ENCODE peak calls at places on chromosomes 13 and 19, in four cellular contexts. One of them, this sample, is unnamed.
A peak's percentile ranks its signal among the peaks of the same experiment; 100 is the strongest.

GRCh38 chr13:42600943-42601342 is 27.0 kb downstream of the TNFSF11 start:
- DNase-seq in NCI-H2081: no peak
- DNase-seq in Right ventricle myocardium superior: no peak
- DNase-seq in stimulated activated CD8-positive, alpha-beta memory T cell treated with anti-CD3 and anti-CD28 coated beads, Interleukin-15, amount 100 ng/mL, for 1 hour: no peak
- DNase-seq in this sample: no peak

GRCh38 chr19:13689050-13689449 is 75.3 kb upstream of the MRI1 start:
- DNase-seq in NCI-H2081: peak; percentile 42
- DNase-seq in Right ventricle myocardium superior: no peak
- DNase-seq in stimulated activated CD8-positive, alpha-beta memory T cell treated with anti-CD3 and anti-CD28 coated beads, Interleukin-15, amount 100 ng/mL, for 1 hour: no peak
- DNase-seq in this sample: no peak

GRCh38 chr19:30679286-30679685 is 307.1 kb downstream of the ZNF536 start:
- DNase-seq in NCI-H2081: no peak
- DNase-seq in Right ventricle myocardium superior: no peak
- DNase-seq in stimulated activated CD8-positive, alpha-beta memory T cell treated with anti-CD3 and anti-CD28 coated beads, Interleukin-15, amount 100 ng/mL, for 1 hour: no peak
- DNase-seq in this sample: no peak

GRCh38 chr19:6059996-6060599 is 50.2 kb downstream of the RFX2 start:
- DNase-seq in NCI-H2081: no peak
- DNase-seq in Right ventricle myocardium superior: no peak
- DNase-seq in stimulated activated CD8-positive, alpha-beta memory T cell treated with anti-CD3 and anti-CD28 coated beads, Interleukin-15, amount 100 ng/mL, for 1 hour: no peak
- DNase-seq in this sample: no peak

GRCh38 chr13:98571955-98572662 is 4.8 kb downstream of the STK24 start:
- DNase-seq in NCI-H2081: peak; percentile 56
- DNase-seq in Right ventricle myocardium superior: no peak
- DNase-seq in stimulated activated CD8-positive, alpha-beta memory T cell treated with anti-CD3 and anti-CD28 coated beads, Interleukin-15, amount 100 ng/mL, for 1 hour: no peak
- DNase-seq in this sample: no peak

GRCh38 chr13:99448586-99448985 is 52.7 kb upstream of the TM9SF2 start:
- DNase-seq in NCI-H2081: no peak
- DNase-seq in Right ventricle myocardium superior: no peak
- DNase-seq in stimulated activated CD8-positive, alpha-beta memory T cell treated with anti-CD3 and anti-CD28 coated beads, Interleukin-15, amount 100 ng/mL, for 1 hour: no peak
- DNase-seq in this sample: no peak

GRCh38 chr19:10142701-10143375 is 23.1 kb upstream of the EIF3G start:
- DNase-seq in NCI-H2081: no peak
- DNase-seq in Right ventricle myocardium superior: no peak
- DNase-seq in stimulated activated CD8-positive, alpha-beta memory T cell treated with anti-CD3 and anti-CD28 coated beads, Interleukin-15, amount 100 ng/mL, for 1 hour: no peak
- DNase-seq in this sample: no peak

GRCh38 chr13:31627097-31627496 is 112.2 kb upstream of the RXFP2 start:
- DNase-seq in NCI-H2081: no peak
- DNase-seq in Right ventricle myocardium superior: no peak
- DNase-seq in stimulated activated CD8-positive, alpha-beta memory T cell treated with anti-CD3 and anti-CD28 coated beads, Interleukin-15, amount 100 ng/mL, for 1 hour: no peak
- DNase-seq in this sample: no peak

GRCh38 chr19:47762615-47763308 is 15.7 kb upstream of the SELENOW start:
- DNase-seq in NCI-H2081: no peak
- DNase-seq in Right ventricle myocardium superior: peak; percentile 57
- DNase-seq in stimulated activated CD8-positive, alpha-beta memory T cell treated with anti-CD3 and anti-CD28 coated beads, Interleukin-15, amount 100 ng/mL, for 1 hour: no peak
- DNase-seq in this sample: no peak

GRCh38 chr13:26377038-26377437 is 123.1 kb downstream of the CDK8 start:
- DNase-seq in NCI-H2081: no peak
- DNase-seq in Right ventricle myocardium superior: peak; percentile 41
- DNase-seq in stimulated activated CD8-positive, alpha-beta memory T cell treated with anti-CD3 and anti-CD28 coated beads, Interleukin-15, amount 100 ng/mL, for 1 hour: no peak
- DNase-seq in this sample: no peak

GRCh38 chr19:52988506-52988905 is 25.2 kb upstream of the ERVV-1 start:
- DNase-seq in NCI-H2081: no peak
- DNase-seq in Right ventricle myocardium superior: no peak
- DNase-seq in stimulated activated CD8-positive, alpha-beta memory T cell treated with anti-CD3 and anti-CD28 coated beads, Interleukin-15, amount 100 ng/mL, for 1 hour: no peak
- DNase-seq in this sample: no peak

GRCh38 chr13:99062593-99062992 is 84.7 kb upstream of the DOCK9 start:
- DNase-seq in NCI-H2081: peak; percentile 94
- DNase-seq in Right ventricle myocardium superior: peak; percentile 60
- DNase-seq in stimulated activated CD8-positive, alpha-beta memory T cell treated with anti-CD3 and anti-CD28 coated beads, Interleukin-15, amount 100 ng/mL, for 1 hour: no peak
- DNase-seq in this sample: no peak

GRCh38 chr19:10399878-10400277 is 3.5 kb downstream of the CDC37 start:
- DNase-seq in NCI-H2081: no peak
- DNase-seq in Right ventricle myocardium superior: peak; percentile 79
- DNase-seq in stimulated activated CD8-positive, alpha-beta memory T cell treated with anti-CD3 and anti-CD28 coated beads, Interleukin-15, amount 100 ng/mL, for 1 hour: no peak
- DNase-seq in this sample: no peak

GRCh38 chr19:582497-583197 is 7.0 kb upstream of the HCN2 start:
- DNase-seq in NCI-H2081: no peak
- DNase-seq in Right ventricle myocardium superior: no peak
- DNase-seq in stimulated activated CD8-positive, alpha-beta memory T cell treated with anti-CD3 and anti-CD28 coated beads, Interleukin-15, amount 100 ng/mL, for 1 hour: no peak
- DNase-seq in this sample: no peak

GRCh38 chr19:2422951-2423880 is 4.2 kb downstream of the TIMM13 start:
- DNase-seq in NCI-H2081: no peak
- DNase-seq in Right ventricle myocardium superior: peak; percentile 55
- DNase-seq in stimulated activated CD8-positive, alpha-beta memory T cell treated with anti-CD3 and anti-CD28 coated beads, Interleukin-15, amount 100 ng/mL, for 1 hour: no peak
- DNase-seq in this sample: no peak

GRCh38 chr13:32501058-32501457 is 37.5 kb downstream of the N4BP2L2 start:
- DNase-seq in NCI-H2081: no peak
- DNase-seq in Right ventricle myocardium superior: no peak
- DNase-seq in stimulated activated CD8-positive, alpha-beta memory T cell treated with anti-CD3 and anti-CD28 coated beads, Interleukin-15, amount 100 ng/mL, for 1 hour: no peak
- DNase-seq in this sample: no peak

GRCh38 chr13:28100149-28101121 is at the start of gene FLT3:
- DNase-seq in NCI-H2081: peak; percentile 34
- DNase-seq in Right ventricle myocardium superior: peak; percentile 53
- DNase-seq in stimulated activated CD8-positive, alpha-beta memory T cell treated with anti-CD3 and anti-CD28 coated beads, Interleukin-15, amount 100 ng/mL, for 1 hour: no peak
- DNase-seq in this sample: no peak

GRCh38 chr13:78680064-78680463 is 21.1 kb upstream of the OBI1 start:
- DNase-seq in NCI-H2081: peak; percentile 84
- DNase-seq in Right ventricle myocardium superior: no peak
- DNase-seq in stimulated activated CD8-positive, alpha-beta memory T cell treated with anti-CD3 and anti-CD28 coated beads, Interleukin-15, amount 100 ng/mL, for 1 hour: no peak
- DNase-seq in this sample: no peak

GRCh38 chr19:16285769-16286564 is 38.7 kb upstream of the KLF2 start:
- DNase-seq in NCI-H2081: peak; percentile 77
- DNase-seq in Right ventricle myocardium superior: no peak
- DNase-seq in stimulated activated CD8-positive, alpha-beta memory T cell treated with anti-CD3 and anti-CD28 coated beads, Interleukin-15, amount 100 ng/mL, for 1 hour: no peak
- DNase-seq in this sample: no peak

GRCh38 chr19:34489175-34489574 is 7.6 kb downstream of the WTIP start:
- DNase-seq in NCI-H2081: no peak
- DNase-seq in Right ventricle myocardium superior: no peak
- DNase-seq in stimulated activated CD8-positive, alpha-beta memory T cell treated with anti-CD3 and anti-CD28 coated beads, Interleukin-15, amount 100 ng/mL, for 1 hour: no peak
- DNase-seq in this sample: no peak

GRCh38 chr13:77579971-77580370 is 44.5 kb downstream of the SCEL start:
- DNase-seq in NCI-H2081: no peak
- DNase-seq in Right ventricle myocardium superior: no peak
- DNase-seq in stimulated activated CD8-positive, alpha-beta memory T cell treated with anti-CD3 and anti-CD28 coated beads, Interleukin-15, amount 100 ng/mL, for 1 hour: no peak
- DNase-seq in this sample: no peak

GRCh38 chr13:29438772-29439171 is 156.7 kb downstream of the SLC7A1 start:
- DNase-seq in NCI-H2081: no peak
- DNase-seq in Right ventricle myocardium superior: peak; percentile 47
- DNase-seq in stimulated activated CD8-positive, alpha-beta memory T cell treated with anti-CD3 and anti-CD28 coated beads, Interleukin-15, amount 100 ng/mL, for 1 hour: no peak
- DNase-seq in this sample: no peak

GRCh38 chr13:35736876-35737275 is 260.4 kb upstream of the MAB21L1 start:
- DNase-seq in NCI-H2081: no peak
- DNase-seq in Right ventricle myocardium superior: no peak
- DNase-seq in stimulated activated CD8-positive, alpha-beta memory T cell treated with anti-CD3 and anti-CD28 coated beads, Interleukin-15, amount 100 ng/mL, for 1 hour: no peak
- DNase-seq in this sample: no peak

GRCh38 chr19:37930416-37930815 is 23.4 kb downstream of the SIPA1L3 start:
- DNase-seq in NCI-H2081: no peak
- DNase-seq in Right ventricle myocardium superior: no peak
- DNase-seq in stimulated activated CD8-positive, alpha-beta memory T cell treated with anti-CD3 and anti-CD28 coated beads, Interleukin-15, amount 100 ng/mL, for 1 hour: no peak
- DNase-seq in this sample: no peak

GRCh38 chr19:14580623-14581237 is 2.2 kb upstream of the CLEC17A start:
- DNase-seq in NCI-H2081: no peak
- DNase-seq in Right ventricle myocardium superior: no peak
- DNase-seq in stimulated activated CD8-positive, alpha-beta memory T cell treated with anti-CD3 and anti-CD28 coated beads, Interleukin-15, amount 100 ng/mL, for 1 hour: no peak
- DNase-seq in this sample: peak; percentile 26

GRCh38 chr13:106685142-106685541 is 117.2 kb upstream of the ARGLU1 start:
- DNase-seq in NCI-H2081: no peak
- DNase-seq in Right ventricle myocardium superior: no peak
- DNase-seq in stimulated activated CD8-positive, alpha-beta memory T cell treated with anti-CD3 and anti-CD28 coated beads, Interleukin-15, amount 100 ng/mL, for 1 hour: no peak
- DNase-seq in this sample: no peak

GRCh38 chr13:97537110-97537509 is 103.1 kb downstream of the RAP2A start:
- DNase-seq in NCI-H2081: no peak
- DNase-seq in Right ventricle myocardium superior: no peak
- DNase-seq in stimulated activated CD8-positive, alpha-beta memory T cell treated with anti-CD3 and anti-CD28 coated beads, Interleukin-15, amount 100 ng/mL, for 1 hour: no peak
- DNase-seq in this sample: no peak

GRCh38 chr13:21798181-21798580 is 127.3 kb downstream of the FGF9 start:
- DNase-seq in NCI-H2081: no peak
- DNase-seq in Right ventricle myocardium superior: no peak
- DNase-seq in stimulated activated CD8-positive, alpha-beta memory T cell treated with anti-CD3 and anti-CD28 coated beads, Interleukin-15, amount 100 ng/mL, for 1 hour: no peak
- DNase-seq in this sample: no peak

GRCh38 chr13:27120811-27121210 is 50.8 kb downstream of the USP12 start:
- DNase-seq in NCI-H2081: no peak
- DNase-seq in Right ventricle myocardium superior: no peak
- DNase-seq in stimulated activated CD8-positive, alpha-beta memory T cell treated with anti-CD3 and anti-CD28 coated beads, Interleukin-15, amount 100 ng/mL, for 1 hour: no peak
- DNase-seq in this sample: no peak

GRCh38 chr13:79451500-79451962 is 29.4 kb upstream of the NDFIP2 start:
- DNase-seq in NCI-H2081: no peak
- DNase-seq in Right ventricle myocardium superior: no peak
- DNase-seq in stimulated activated CD8-positive, alpha-beta memory T cell treated with anti-CD3 and anti-CD28 coated beads, Interleukin-15, amount 100 ng/mL, for 1 hour: peak; percentile 73
- DNase-seq in this sample: peak; percentile 71

GRCh38 chr19:3868770-3869456 is at the start of gene ZFR2:
- DNase-seq in NCI-H2081: no peak
- DNase-seq in Right ventricle myocardium superior: no peak
- DNase-seq in stimulated activated CD8-positive, alpha-beta memory T cell treated with anti-CD3 and anti-CD28 coated beads, Interleukin-15, amount 100 ng/mL, for 1 hour: no peak
- DNase-seq in this sample: no peak

GRCh38 chr19:35717665-35718344 is at the start of gene KMT2B:
- DNase-seq in NCI-H2081: no peak
- DNase-seq in Right ventricle myocardium superior: no peak
- DNase-seq in stimulated activated CD8-positive, alpha-beta memory T cell treated with anti-CD3 and anti-CD28 coated beads, Interleukin-15, amount 100 ng/mL, for 1 hour: no peak
- DNase-seq in this sample: peak; percentile 92

GRCh38 chr13:48278806-48279205 is 24.7 kb upstream of the RB1 start:
- DNase-seq in NCI-H2081: peak; percentile 50
- DNase-seq in Right ventricle myocardium superior: no peak
- DNase-seq in stimulated activated CD8-positive, alpha-beta memory T cell treated with anti-CD3 and anti-CD28 coated beads, Interleukin-15, amount 100 ng/mL, for 1 hour: no peak
- DNase-seq in this sample: no peak

GRCh38 chr13:49561064-49561410 is 24.3 kb downstream of the RCBTB1 start:
- DNase-seq in NCI-H2081: no peak
- DNase-seq in Right ventricle myocardium superior: no peak
- DNase-seq in stimulated activated CD8-positive, alpha-beta memory T cell treated with anti-CD3 and anti-CD28 coated beads, Interleukin-15, amount 100 ng/mL, for 1 hour: no peak
- DNase-seq in this sample: no peak

GRCh38 chr19:34480971-34481821 is at the start of gene WTIP:
- DNase-seq in NCI-H2081: no peak
- DNase-seq in Right ventricle myocardium superior: peak; percentile 86
- DNase-seq in stimulated activated CD8-positive, alpha-beta memory T cell treated with anti-CD3 and anti-CD28 coated beads, Interleukin-15, amount 100 ng/mL, for 1 hour: no peak
- DNase-seq in this sample: no peak

GRCh38 chr13:110466261-110466660 is 95.3 kb downstream of the RAB20 start:
- DNase-seq in NCI-H2081: peak; percentile 70
- DNase-seq in Right ventricle myocardium superior: peak; percentile 17
- DNase-seq in stimulated activated CD8-positive, alpha-beta memory T cell treated with anti-CD3 and anti-CD28 coated beads, Interleukin-15, amount 100 ng/mL, for 1 hour: no peak
- DNase-seq in this sample: no peak

GRCh38 chr13:24627090-24627714 is 53.0 kb upstream of the ATP12A start:
- DNase-seq in NCI-H2081: no peak
- DNase-seq in Right ventricle myocardium superior: no peak
- DNase-seq in stimulated activated CD8-positive, alpha-beta memory T cell treated with anti-CD3 and anti-CD28 coated beads, Interleukin-15, amount 100 ng/mL, for 1 hour: no peak
- DNase-seq in this sample: no peak

GRCh38 chr19:31461814-31462539 is 112.7 kb upstream of the TSHZ3 start:
- DNase-seq in NCI-H2081: no peak
- DNase-seq in Right ventricle myocardium superior: no peak
- DNase-seq in stimulated activated CD8-positive, alpha-beta memory T cell treated with anti-CD3 and anti-CD28 coated beads, Interleukin-15, amount 100 ng/mL, for 1 hour: no peak
- DNase-seq in this sample: no peak

This sample was measured in activated CD4-positive, CD25-positive, alpha-beta regulatory T cell.